ENCODE peak calls at places on chromosomes 16 and 17, in four cellular contexts. One of them, this sample, is unnamed.

GRCh38 chr16:51569204-51569911 is 418.3 kb upstream of the SALL1 start:
- DNase-seq in astrocyte: peak; percentile 30
- DNase-seq in BJ: no peak
- DNase-seq in GM12878: no peak
- DNase-seq in this sample: peak; percentile 92

GRCh38 chr17:79843475-79843916 is 4.3 kb upstream of the CBX4 start:
- DNase-seq in GM12878: no peak
- DNase-seq in astrocyte: no peak
- DNase-seq in BJ: no peak
- DNase-seq in this sample: no peak

GRCh38 chr17:19345067-19345460 is 17.5 kb downstream of the B9D1 start:
- DNase-seq in GM12878: no peak
- DNase-seq in BJ: no peak
- DNase-seq in astrocyte: no peak
- DNase-seq in this sample: no peak

GRCh38 chr17:34413443-34414076 is 50.5 kb upstream of the CCL1 start:
- DNase-seq in astrocyte: no peak
- DNase-seq in BJ: no peak
- DNase-seq in GM12878: no peak
- DNase-seq in this sample: no peak

GRCh38 chr17:31226950-31227349 is 70.1 kb downstream of the OMG start:
- DNase-seq in BJ: no peak
- DNase-seq in astrocyte: no peak
- DNase-seq in GM12878: no peak
- DNase-seq in this sample: no peak

GRCh38 chr17:6456321-6456720 is 12.1 kb downstream of the PIMREG start:
- DNase-seq in BJ: no peak
- DNase-seq in astrocyte: no peak
- DNase-seq in GM12878: no peak
- DNase-seq in this sample: no peak

GRCh38 chr16:68744744-68745280 is 7.7 kb downstream of the CDH1 start:
- DNase-seq in astrocyte: peak; percentile 18
- DNase-seq in GM12878: no peak
- DNase-seq in BJ: no peak
- DNase-seq in this sample: peak; percentile 98

GRCh38 chr16:57594531-57595031 is 33.8 kb upstream of the ADGRG1 start:
- DNase-seq in BJ: no peak
- DNase-seq in astrocyte: no peak
- DNase-seq in GM12878: no peak
- DNase-seq in this sample: no peak

GRCh38 chr16:57676624-57677085 is 8.5 kb downstream of the ADGRG3 start:
- DNase-seq in GM12878: no peak
- DNase-seq in BJ: no peak
- DNase-seq in astrocyte: no peak
- DNase-seq in this sample: no peak

GRCh38 chr16:71311553-71312158 is 22.5 kb upstream of the CMTR2 start:
- DNase-seq in GM12878: no peak
- DNase-seq in astrocyte: no peak
- DNase-seq in BJ: no peak
- DNase-seq in this sample: no peak

GRCh38 chr16:57536306-57537193 is at the start of gene CCDC102A:
- DNase-seq in astrocyte: no peak
- DNase-seq in BJ: no peak
- DNase-seq in GM12878: no peak
- DNase-seq in this sample: no peak

DNA sequence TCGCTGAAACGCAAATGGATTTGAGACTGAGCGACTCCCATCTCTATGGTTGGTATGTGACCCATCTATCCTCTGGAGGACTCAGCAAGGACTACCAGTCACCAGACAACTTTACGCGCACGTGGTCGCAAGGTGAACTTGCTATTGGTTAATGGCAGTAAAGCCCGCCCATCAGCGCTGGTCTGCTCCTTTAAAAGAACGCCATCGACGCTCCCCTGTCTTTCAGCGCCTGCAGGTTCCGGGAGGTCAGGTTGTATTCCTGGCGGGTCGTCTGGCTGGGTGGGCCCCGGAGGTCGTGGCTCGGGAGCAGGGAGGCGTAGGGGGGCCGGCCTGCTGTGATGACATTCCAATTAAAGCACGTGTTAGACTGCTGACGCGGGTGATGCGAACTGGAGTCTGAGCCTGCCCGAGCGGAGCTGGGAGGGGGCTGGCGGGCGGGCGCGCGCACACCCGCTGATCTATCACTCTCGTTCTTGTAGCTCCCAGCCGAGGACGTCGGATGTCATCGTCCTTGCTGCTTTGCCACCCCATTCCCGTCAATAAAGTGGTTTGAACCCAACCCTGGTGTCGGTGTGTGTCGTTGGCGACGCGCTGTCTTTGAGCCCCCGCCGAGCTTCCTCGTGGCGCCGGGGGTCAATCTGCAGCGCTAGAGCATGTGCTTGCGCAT is 15.9 kb upstream of the ERN1 start:
- DNase-seq in astrocyte: peak; percentile 100
- DNase-seq in GM12878: peak; percentile 97
- DNase-seq in BJ: peak; percentile 96
- DNase-seq in this sample: peak; percentile 99
- TF ChIP-seq CTCF in astrocyte: no peak
- TF ChIP-seq CTCF in GM12878: no peak
- TF ChIP-seq CTCF in BJ: no peak
- TF ChIP-seq CTCF in this sample: no peak

GRCh38 chr16:72532896-72533295 is 360.9 kb upstream of the PMFBP1 start:
- DNase-seq in BJ: no peak
- DNase-seq in GM12878: no peak
- DNase-seq in astrocyte: peak; percentile 20
- DNase-seq in this sample: no peak

GRCh38 chr16:72530434-72530833 is 358.5 kb upstream of the PMFBP1 start:
- DNase-seq in BJ: no peak
- DNase-seq in GM12878: no peak
- DNase-seq in astrocyte: peak; percentile 64
- DNase-seq in this sample: peak; percentile 85
- H3K27me3 ChIP-seq in BJ: no peaks in the 10 kb centered on the region
- H3K27me3 ChIP-seq in GM12878: no peaks in the 10 kb centered on the region
- H3K27me3 ChIP-seq in astrocyte: no peaks in the 10 kb centered on the region
- H3K27me3 ChIP-seq in this sample: no peaks in the 10 kb centered on the region

GRCh38 chr17:81529437-81529803 is 1.2 kb downstream of the FSCN2 start:
- DNase-seq in GM12878: no peak
- DNase-seq in astrocyte: no peak
- DNase-seq in BJ: no peak
- DNase-seq in this sample: no peak

GRCh38 chr17:81528384-81528650 is 140 bp downstream of the FSCN2 start:
- DNase-seq in astrocyte: no peak
- DNase-seq in GM12878: no peak
- DNase-seq in BJ: no peak
- DNase-seq in this sample: no peak

GRCh38 chr17:81528651-81529436 is 667 bp downstream of the FSCN2 start:
- DNase-seq in GM12878: no peak
- DNase-seq in BJ: no peak
- DNase-seq in astrocyte: no peak
- DNase-seq in this sample: no peak

GRCh38 chr17:81526662-81527571 is 1.3 kb upstream of the FSCN2 start:
- DNase-seq in BJ: no peak
- DNase-seq in GM12878: no peak
- DNase-seq in astrocyte: no peak
- DNase-seq in this sample: no peak

DNA sequence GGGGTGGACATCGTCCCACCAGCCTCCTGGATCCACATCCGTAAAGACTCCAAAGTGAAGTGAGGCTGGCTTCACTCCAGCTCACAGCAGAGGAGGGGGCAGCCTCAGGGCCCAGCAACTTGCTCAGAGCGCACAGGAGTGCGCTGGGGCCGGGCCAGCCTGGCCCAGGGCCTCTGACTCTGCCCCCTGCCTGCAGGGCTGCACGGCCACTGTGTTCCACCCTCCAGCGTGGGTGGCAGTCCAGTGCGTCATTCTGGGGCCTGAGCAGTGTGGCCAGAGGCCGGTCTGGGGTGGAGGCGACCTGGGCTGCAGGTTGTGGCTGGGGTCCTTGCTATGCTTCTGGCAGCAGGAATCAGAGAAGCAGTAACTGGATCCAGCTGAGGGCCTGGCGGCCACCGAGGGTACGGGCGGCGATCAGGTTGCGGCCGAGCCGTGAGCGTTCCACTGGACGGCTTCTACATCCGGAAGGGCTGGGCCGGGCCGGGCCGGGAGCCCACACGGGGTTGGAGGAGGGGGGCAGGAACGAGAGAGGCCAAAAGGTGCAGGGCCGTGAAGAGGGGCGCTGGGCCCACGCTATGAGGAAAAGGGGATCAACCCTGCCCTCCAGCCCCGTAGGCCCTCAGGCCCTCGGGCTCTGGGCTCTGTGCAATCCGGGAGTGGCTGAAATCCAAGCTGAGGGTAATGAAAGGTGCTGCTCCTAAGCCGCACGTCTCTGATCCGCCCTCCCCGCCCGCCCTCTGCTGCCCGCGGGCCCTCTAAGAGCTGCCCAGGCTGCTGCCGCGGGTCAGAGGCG is at the start of gene FSCN2:
- DNase-seq in GM12878: no peak
- DNase-seq in astrocyte: no peak
- DNase-seq in BJ: no peak
- DNase-seq in this sample: no peak
- TF ChIP-seq CTCF in GM12878: no peak
- TF ChIP-seq CTCF in astrocyte: no peak
- TF ChIP-seq CTCF in BJ: peak; percentile 58
- TF ChIP-seq CTCF in this sample: no peak

GRCh38 chr17:80925668-80926067 is 66.0 kb upstream of the CHMP6 start:
- DNase-seq in astrocyte: no peak
- DNase-seq in BJ: no peak
- DNase-seq in GM12878: no peak
- DNase-seq in this sample: no peak

GRCh38 chr17:80924111-80924806 is 67.4 kb upstream of the CHMP6 start:
- DNase-seq in astrocyte: no peak
- DNase-seq in GM12878: no peak
- DNase-seq in BJ: no peak
- DNase-seq in this sample: no peak

GRCh38 chr17:80927791-80928216 is 63.8 kb upstream of the CHMP6 start:
- DNase-seq in astrocyte: peak; percentile 37
- DNase-seq in GM12878: no peak
- DNase-seq in BJ: no peak
- DNase-seq in this sample: no peak

GRCh38 chr17:80924807-80925610 is 66.6 kb upstream of the CHMP6 start:
- DNase-seq in GM12878: no peak
- DNase-seq in astrocyte: no peak
- DNase-seq in BJ: no peak
- DNase-seq in this sample: no peak

DNA sequence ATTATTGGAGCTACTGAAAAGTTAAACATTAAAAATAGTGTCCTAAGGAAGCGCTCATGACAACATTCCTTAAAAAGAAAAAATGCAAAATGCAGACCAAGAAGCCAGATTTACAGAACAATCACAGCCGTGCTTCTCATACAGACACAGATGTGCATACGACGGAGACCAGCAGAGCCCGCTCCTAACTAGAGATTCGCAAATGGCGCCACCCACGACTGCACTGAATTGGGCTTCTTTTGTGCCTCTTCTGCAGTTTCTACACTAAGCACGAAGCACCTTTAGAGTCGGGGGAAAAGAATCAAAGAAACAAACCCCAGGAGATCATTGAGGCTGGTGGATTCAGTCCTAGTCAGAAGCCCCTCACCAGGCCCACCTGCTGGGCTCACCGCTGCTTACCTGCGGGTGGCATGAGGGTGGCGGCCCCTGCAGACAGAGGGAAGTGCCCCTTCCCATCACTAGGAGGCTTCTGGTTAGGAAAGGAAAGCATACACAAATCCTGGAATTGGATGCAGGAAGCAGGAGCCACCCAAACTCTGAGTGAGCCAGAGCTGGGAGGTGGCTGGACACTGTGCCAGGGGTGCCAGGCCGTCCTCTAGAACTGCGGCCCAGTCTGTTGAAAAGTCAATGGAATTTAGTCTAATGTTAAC is 64.9 kb upstream of the CHMP6 start:
- DNase-seq in GM12878: no peak
- DNase-seq in BJ: no peak
- DNase-seq in astrocyte: no peak
- DNase-seq in this sample: no peak
- H3K27me3 ChIP-seq in GM12878: no peaks in the 10 kb centered on the region
- H3K27me3 ChIP-seq in BJ: no peaks in the 10 kb centered on the region
- H3K27me3 ChIP-seq in astrocyte: no peaks in the 10 kb centered on the region
- H3K27me3 ChIP-seq in this sample: no peaks in the 10 kb centered on the region

DNA sequence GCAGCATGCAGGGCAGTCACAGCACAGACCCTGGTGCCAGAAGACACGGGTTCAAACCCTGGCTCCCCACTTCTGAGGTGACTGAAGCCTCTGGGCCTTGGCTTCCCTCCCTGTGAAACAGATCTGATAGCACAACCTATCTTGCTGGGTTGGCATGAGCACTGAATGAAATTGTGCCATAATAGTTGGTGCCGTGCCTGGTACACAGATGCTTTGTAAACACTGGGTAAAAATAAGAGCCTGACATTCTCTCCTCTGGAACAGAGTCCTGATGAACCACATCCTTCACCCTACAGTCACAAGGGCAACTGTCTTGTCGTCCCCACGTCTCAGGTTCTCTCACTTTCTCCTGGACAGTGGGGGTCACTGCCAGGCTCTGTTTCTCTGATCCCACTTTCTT is 35.7 kb downstream of the NOS2 start:
- DNase-seq in astrocyte: no peak
- DNase-seq in BJ: no peak
- DNase-seq in GM12878: no peak
- DNase-seq in this sample: no peak
- TF ChIP-seq CTCF in astrocyte: no peak
- TF ChIP-seq CTCF in BJ: no peak
- TF ChIP-seq CTCF in GM12878: no peak
- TF ChIP-seq CTCF in this sample: no peak

GRCh38 chr16:86355114-86355513 is 155.2 kb upstream of the FOXF1 start:
- DNase-seq in BJ: no peak
- DNase-seq in astrocyte: peak; percentile 60
- DNase-seq in GM12878: no peak
- DNase-seq in this sample: no peak

GRCh38 chr16:86354641-86355040 is 155.7 kb upstream of the FOXF1 start:
- DNase-seq in astrocyte: peak; percentile 84
- DNase-seq in GM12878: no peak
- DNase-seq in BJ: no peak
- DNase-seq in this sample: no peak

GRCh38 chr16:86351041-86351784 is 159.1 kb upstream of the FOXF1 start:
- DNase-seq in astrocyte: no peak
- DNase-seq in GM12878: no peak
- DNase-seq in BJ: no peak
- DNase-seq in this sample: no peak

GRCh38 chr16:86353934-86354333 is 156.4 kb upstream of the FOXF1 start:
- DNase-seq in GM12878: no peak
- DNase-seq in astrocyte: no peak
- DNase-seq in BJ: no peak
- DNase-seq in this sample: no peak

DNA sequence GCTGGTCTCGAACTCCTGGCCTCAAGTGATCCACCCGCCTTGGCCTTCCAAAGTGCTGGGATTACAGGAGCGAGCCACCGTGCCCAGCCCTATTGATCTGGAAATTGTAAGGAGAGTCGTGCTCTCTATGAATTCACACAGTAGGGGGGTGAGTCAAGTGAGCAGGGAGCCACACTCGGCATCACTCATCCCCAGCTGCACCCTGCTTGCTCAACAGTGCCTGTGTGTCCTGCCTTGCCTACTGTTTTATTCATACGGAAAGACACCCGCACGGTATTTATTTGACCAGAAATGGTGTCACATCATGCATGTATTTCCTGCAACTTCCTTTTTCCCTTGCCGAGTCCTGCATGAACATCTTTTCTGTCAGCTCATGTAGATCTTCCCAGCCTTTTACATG is 157.1 kb upstream of the FOXF1 start:
- DNase-seq in BJ: no peak
- DNase-seq in astrocyte: peak; percentile 62
- DNase-seq in GM12878: no peak
- DNase-seq in this sample: no peak
- H3K27me3 ChIP-seq in BJ: no peaks in the 10 kb centered on the region
- H3K27me3 ChIP-seq in astrocyte: peaks cover 13% of the 10 kb centered on the region
- H3K27me3 ChIP-seq in GM12878: peaks cover 4% of the 10 kb centered on the region
- H3K27me3 ChIP-seq in this sample: no peaks in the 10 kb centered on the region